ENCODE peak calls at places on chromosomes 1 and 21, in eight cellular contexts. G is psoas muscle, A is K562, F is heart left ventricle, E is A673, Y is SK-N-SH, B is stomach, T is heart right ventricle. K is an unnamed sample. For H3K4me1, the result is how much of the 10 kb centered on the place peaks cover.

GRCh38 chr1:166133857-166134256 is 32.9 kb downstream of the FAM78B start:
- DNase-seq in F (no peak), A (no peak), E (no peak), B (no peak), G (no peak), T (no peak), Y (no peak), K (no peak)

GRCh38 chr1:59947047-59947938 is 20.7 kb upstream of the CYP2J2 start:
- DNase-seq in G (no peak), A (peak), Y (peak), F (no peak), B (peak), E (peak), T (peak), K (no peak)

GRCh38 chr1:31376374-31377134 is 3.7 kb upstream of the FABP3 start:
- DNase-seq in Y (peak), B (no peak), T (no peak), A (peak), F (no peak), G (no peak), E (peak), K (no peak)

GRCh38 chr1:99748419-99748818 is 18.0 kb downstream of the FRRS1 start:
- DNase-seq in B (no peak), F (no peak), Y (no peak), A (no peak), E (no peak), G (no peak), T (no peak), K (no peak)

GRCh38 chr21:43691086-43691795 is 27.7 kb upstream of the PDXK start:
- DNase-seq in B (no peak), F (no peak), T (no peak), E (no peak), G (no peak), A (no peak), Y (no peak), K (no peak)

GRCh38 chr1:156371553-156372264 is 2.7 kb downstream of the RHBG start:
- DNase-seq in F (no peak), G (peak), T (no peak), A (no peak), B (no peak), Y (no peak), E (no peak), K (peak)

GRCh38 chr1:201608635-201609395 is 69.9 kb downstream of the NAV1 start:
- DNase-seq in G (peak), T (no peak), F (no peak), A (no peak), B (no peak), E (no peak), Y (no peak), K (peak)

GRCh38 chr1:147109041-147109440 is 63.2 kb downstream of the PRKAB2 start:
- DNase-seq in E (no peak), B (no peak), G (no peak), F (no peak), Y (no peak), T (no peak), A (no peak), K (no peak)

GRCh38 chr1:198686069-198686728 is 47.4 kb downstream of the PTPRC start:
- DNase-seq in T (no peak), F (no peak), A (no peak), G (no peak), E (peak), B (no peak), Y (no peak), K (no peak)

GRCh38 chr1:113166473-113166872 is 93.5 kb downstream of the LRIG2 start:
- DNase-seq in T (no peak), B (no peak), A (no peak), E (no peak), F (no peak), Y (no peak), G (no peak), K (no peak)

GRCh38 chr1:98325646-98326441 is 335.7 kb upstream of the SNX7 start:
- DNase-seq in A (no peak), E (peak), Y (no peak), F (peak), B (peak), T (peak), G (peak), K (peak)

GRCh38 chr1:227169322-227169721 is 149.0 kb downstream of the CDC42BPA start:
- DNase-seq in T (no peak), A (peak), B (no peak), E (no peak), G (no peak), F (no peak), Y (no peak), K (no peak)

GRCh38 chr1:201769966-201770365 is 59.0 kb upstream of the IPO9 start:
- DNase-seq in Y (no peak), A (no peak), B (no peak), T (peak), E (no peak), G (no peak), F (no peak), K (peak)

GRCh38 chr1:238562376-238562775 is 671.7 kb upstream of the ZP4 start:
- DNase-seq in A (no peak), B (no peak), E (no peak), F (no peak), T (no peak), Y (no peak), G (no peak), K (no peak)

GRCh38 chr21:14968029-14968428 is 96.8 kb downstream of the NRIP1 start:
- DNase-seq in A (no peak), G (no peak), B (no peak), F (no peak), E (no peak), T (no peak), Y (no peak), K (no peak)

GRCh38 chr1:46613661-46614603 is 2.7 kb downstream of the MOB3C start:
- DNase-seq in B (peak), A (peak), F (peak), G (peak), Y (no peak), E (peak), T (peak), K (peak)

GRCh38 chr1:171912509-171913185 is 71.3 kb downstream of the DNM3 start:
- DNase-seq in B (no peak), G (no peak), E (peak), Y (no peak), F (no peak), T (no peak), A (no peak), K (no peak)

GRCh38 chr1:79773385-79773784 is 766.9 kb upstream of the ADGRL4 start:
- DNase-seq in A (no peak), G (no peak), E (no peak), B (no peak), Y (no peak), T (no peak), F (no peak), K (no peak)

GRCh38 chr1:180631197-180631765 is 541 bp upstream of the XPR1 start:
- DNase-seq in E (peak), G (no peak), T (no peak), F (no peak), Y (no peak), A (no peak), B (no peak), K (no peak)

GRCh38 chr1:234970731-234971476 is 157.7 kb downstream of the TOMM20 start:
- DNase-seq in A (no peak), T (peak), Y (peak), B (peak), F (no peak), E (no peak), G (peak), K (peak)

GRCh38 chr21:18545908-18546307 is 142.3 kb upstream of the TMPRSS15 start:
- DNase-seq in G (no peak), A (no peak), F (no peak), Y (no peak), B (no peak), T (no peak), E (peak), K (no peak)

GRCh38 chr1:69321311-69321710 is 246.4 kb upstream of the LRRC7 start:
- DNase-seq in Y (no peak), F (no peak), B (no peak), E (no peak), T (no peak), A (no peak), G (no peak), K (no peak)

GRCh38 chr1:50735443-50735842 is 224.6 kb downstream of the FAF1 start:
- DNase-seq in G (no peak), Y (peak), A (peak), T (no peak), F (no peak), E (peak), B (no peak), K (no peak)

GRCh38 chr1:77279929-77280328 is 1.9 kb upstream of the AK5 start:
- DNase-seq in A (no peak), T (no peak), F (no peak), E (no peak), Y (no peak), G (no peak), B (no peak), K (no peak)

GRCh38 chr1:39395357-39395831 is 96.0 kb upstream of the BMP8A start:
- DNase-seq in E (peak), T (peak), Y (no peak), A (no peak), F (no peak), B (no peak), G (no peak), K (no peak)

GRCh38 chr1:220879509-220880366 is 495 bp downstream of the HLX start:
- DNase-seq in F (peak), B (peak), E (peak), G (peak), T (peak), A (peak), Y (peak), K (peak)

GRCh38 chr21:46355161-46356004 is 31.4 kb downstream of the PCNT start:
- DNase-seq in E (no peak), T (no peak), A (no peak), F (no peak), Y (no peak), G (peak), B (no peak), K (no peak)

GRCh38 chr1:87294633-87295032 is 34.0 kb upstream of the LMO4 start:
- DNase-seq in E (no peak), T (no peak), G (no peak), Y (no peak), A (no peak), B (no peak), F (no peak), K (no peak)

GRCh38 chr1:56868761-56869160 is 14.2 kb downstream of the C8A start:
- DNase-seq in T (no peak), E (no peak), Y (no peak), A (no peak), G (no peak), B (no peak), F (no peak), K (no peak)

GRCh38 chr1:114595602-114596001 is 14.2 kb upstream of the BCAS2 start:
- DNase-seq in F (no peak), B (no peak), T (no peak), A (no peak), G (no peak), E (no peak), Y (no peak), K (no peak)

GRCh38 chr1:5819391-5820025 is 172.7 kb downstream of the NPHP4 start:
- DNase-seq in A (no peak), F (no peak), B (no peak), T (no peak), Y (no peak), E (no peak), G (no peak), K (no peak)

GRCh38 chr1:115837386-115837761 is 3.6 kb downstream of the NHLH2 start:
- DNase-seq in F (no peak), A (no peak), G (no peak), E (no peak), B (no peak), T (no peak), Y (no peak), K (no peak)

GRCh38 chr1:235416662-235417049 is 49.4 kb downstream of the TBCE start:
- DNase-seq in Y (no peak), A (no peak), E (no peak), F (no peak), T (no peak), G (no peak), B (no peak), K (no peak)

GRCh38 chr21:29712818-29713217 is 227.0 kb downstream of the GRIK1 start:
- DNase-seq in T (no peak), A (no peak), Y (no peak), E (peak), G (no peak), B (no peak), F (no peak), K (no peak)

GRCh38 chr21:17491716-17492414 is 21.0 kb upstream of the CXADR start:
- DNase-seq in F (no peak), G (no peak), B (no peak), T (peak), Y (no peak), A (no peak), E (no peak), K (no peak)

GRCh38 chr1:114122891-114123621 is 30.6 kb downstream of the SYT6 start:
- DNase-seq in T (no peak), G (no peak), F (no peak), A (no peak), E (no peak), B (no peak), Y (peak), K (no peak)

DNA sequence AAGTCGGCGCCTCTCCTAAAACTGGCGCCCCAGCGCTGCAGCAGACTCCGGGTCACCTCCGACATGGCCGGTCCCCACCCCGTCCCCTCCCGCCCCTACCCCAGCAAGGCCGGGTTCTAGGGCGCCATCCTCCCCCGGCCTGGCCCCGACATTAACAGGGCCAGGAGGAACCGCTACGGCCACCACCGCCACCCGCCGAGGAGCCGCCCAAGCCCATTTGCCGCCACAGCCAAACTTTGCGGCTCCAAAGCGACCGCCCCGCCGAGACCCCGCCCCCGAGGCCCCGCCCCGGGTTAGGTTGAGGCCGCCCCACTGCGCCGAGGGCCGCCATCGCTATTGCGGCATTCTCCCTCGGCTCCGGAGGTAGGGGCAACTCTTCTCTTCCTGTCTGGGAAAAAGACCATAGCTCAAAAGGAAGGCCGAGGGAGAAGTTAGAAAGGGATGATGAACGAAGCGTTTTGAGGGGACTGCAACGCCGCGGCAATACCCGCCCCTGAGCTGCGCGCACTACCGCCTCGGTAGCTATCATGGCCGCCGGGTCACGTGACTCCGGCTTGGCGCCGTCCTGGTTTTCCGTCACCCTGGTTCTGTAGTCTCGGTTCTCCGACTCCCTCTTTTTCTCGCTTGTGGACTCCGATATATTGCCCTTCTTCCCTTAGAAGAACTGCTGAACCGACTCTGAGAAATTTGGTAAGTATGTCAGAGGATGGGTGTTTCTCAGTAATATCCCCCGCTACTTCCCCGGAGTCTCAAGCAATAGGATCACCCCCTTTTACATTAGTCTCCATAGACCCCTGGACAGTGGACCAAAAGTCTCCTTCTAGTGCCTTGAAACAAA is at the start of the genes AIDA and BROX:
- DNase-seq in F (peak), G (peak), T (peak), Y (peak), B (peak), E (peak), A (peak), K (peak)
- TF ChIP-seq CTCF in F (no peak), G (no peak), T (no peak), Y (no peak), B (no peak), E (no peak), A (no peak), K (no peak)

GRCh38 chr1:27428316-27429028 is 36.0 kb downstream of the GPR3 start:
- DNase-seq in E (no peak), A (peak), B (no peak), F (no peak), G (peak), T (peak), Y (peak), K (peak)
- H3K4me1 ChIP-seq in E (under half), A (half or more), B (under half), F (under half), G (half or more), T (half or more), Y (under half), K (half or more)

GRCh38 chr1:10456661-10457060 is 6.8 kb downstream of the CORT start:
- DNase-seq in E (no peak), T (no peak), B (no peak), Y (no peak), G (no peak), A (no peak), F (no peak), K (no peak)
- H3K4me3 ChIP-seq in E (no peak), T (no peak), B (no peak), Y (no peak), G (no peak), A (no peak), F (no peak), K (no peak)

GRCh38 chr1:91075233-91076135 is 53.6 kb upstream of the ZNF644 start:
- DNase-seq in F (no peak), G (no peak), E (no peak), Y (no peak), B (no peak), T (no peak), A (no peak), K (no peak)

GRCh38 chr1:91076834-91077233 is 55.0 kb upstream of the ZNF644 start:
- DNase-seq in T (no peak), Y (no peak), B (no peak), E (peak), G (no peak), F (no peak), A (no peak), K (no peak)

GRCh38 chr1:91070274-91070673 is 48.4 kb upstream of the ZNF644 start:
- DNase-seq in G (no peak), A (no peak), B (no peak), F (no peak), T (no peak), Y (no peak), E (no peak), K (no peak)

GRCh38 chr1:91071838-91072237 is 50.0 kb upstream of the ZNF644 start:
- DNase-seq in E (no peak), B (no peak), G (no peak), T (no peak), A (no peak), Y (no peak), F (no peak), K (no peak)

DNA sequence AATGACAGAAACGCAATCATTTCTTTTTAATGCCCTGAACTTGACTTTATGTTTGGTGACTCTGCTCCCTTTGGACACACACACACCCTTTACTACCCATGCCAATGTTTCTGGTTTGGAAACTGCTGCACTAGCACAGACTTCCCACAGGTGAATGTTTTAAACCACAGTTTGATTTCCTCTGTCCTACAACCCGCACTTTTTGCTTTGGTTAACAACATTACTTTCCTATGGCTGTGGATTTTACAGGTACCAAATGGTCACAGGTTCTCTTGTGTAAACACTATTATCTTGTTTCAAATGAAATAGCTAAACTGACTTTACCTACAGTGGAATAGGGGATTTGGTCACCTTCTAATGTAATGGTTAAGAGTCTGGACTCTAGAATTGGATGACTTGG is 51.5 kb upstream of the ZNF644 start:
- DNase-seq in B (no peak), F (no peak), G (no peak), A (no peak), Y (no peak), T (no peak), E (no peak), K (no peak)
- TF ChIP-seq CTCF in B (no peak), F (no peak), G (no peak), A (no peak), Y (no peak), T (no peak), E (no peak), K (no peak)

DNA sequence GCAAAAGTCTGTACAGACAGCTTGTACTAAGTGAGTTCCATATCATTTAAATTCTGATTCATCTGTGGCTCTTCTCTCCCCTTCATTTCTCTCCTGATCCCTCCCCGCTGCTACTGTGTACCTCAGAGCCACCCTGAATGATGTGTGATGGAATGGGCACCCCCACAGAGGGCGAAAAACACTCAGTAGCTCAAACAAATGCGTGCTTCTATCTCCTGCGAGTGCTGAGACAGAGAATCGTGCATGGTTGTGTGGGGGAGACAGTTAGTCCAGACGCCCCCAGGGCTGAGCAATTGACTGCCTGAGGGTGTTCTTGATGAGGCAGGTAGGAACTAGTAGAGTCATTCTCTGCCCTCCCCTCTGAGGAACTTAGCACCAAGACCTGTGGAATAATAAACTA is 269.8 kb downstream of the ZNF648 start:
- DNase-seq in E (no peak), G (no peak), A (no peak), Y (no peak), B (no peak), T (no peak), F (no peak), K (no peak)
- H3K4me1 ChIP-seq in E (under half), G (under half), A (under half), Y (under half), B (under half), T (under half), F (under half), K (under half)

DNA sequence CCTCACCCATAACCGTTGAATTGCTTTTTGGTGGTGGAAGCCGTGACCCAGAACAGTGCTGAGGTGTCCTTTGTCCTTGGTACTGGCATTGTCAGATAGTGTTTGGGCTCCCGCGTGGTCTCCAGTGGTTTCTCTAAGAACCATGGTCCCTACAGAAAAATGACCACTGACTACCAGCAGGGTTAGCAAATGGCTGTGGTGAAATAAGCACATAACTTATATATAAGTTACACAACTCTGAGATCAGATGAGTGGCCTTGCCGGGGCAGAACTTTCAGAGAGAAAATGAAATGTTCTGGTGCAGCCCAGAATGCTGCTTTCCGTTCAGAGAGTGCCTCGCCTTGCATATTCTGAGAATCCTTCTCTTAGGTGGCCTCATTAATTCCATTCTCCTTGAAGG is 5.0 kb downstream of the SLC37A1 start:
- DNase-seq in A (no peak), F (no peak), G (no peak), Y (no peak), T (no peak), B (no peak), E (no peak), K (no peak)
- H3K4me3 ChIP-seq in A (no peak), F (no peak), G (no peak), Y (no peak), T (no peak), B (no peak), E (no peak), K (no peak)

GRCh38 chr1:229730573-229730972 is 104.5 kb downstream of the URB2 start:
- DNase-seq in T (no peak), A (no peak), Y (no peak), E (no peak), G (no peak), F (no peak), B (no peak), K (no peak)
- TF ChIP-seq CTCF in T (no peak), A (no peak), Y (no peak), E (no peak), G (no peak), F (no peak), B (no peak), K (no peak)

K was measured in left ventricle myocardium inferior.